ENCODE peak calls at places on chromosomes 11 and 22, in ten cellular contexts. B is PC-3; J is A549; F is T-helper 9 cell; X is GM04504; O is GDM1; Q is left ventricle myocardium inferior; H is AML-193; Y is type B pancreatic cell; C is stimulated activated CD4-positive, alpha-beta T cell treated with anti-CD3 and anti-CD28 coated beads, Interleukin-2, amount 100 ng/mL, for 48 hours. E is an unnamed sample.

GRCh38 chr11:118883368-118884071 is at the start of gene CXCR5:
- DNase-seq in B (no peak), J (no peak), F (no peak), X (no peak), O (no peak), Q (no peak), H (no peak), Y (no peak), C (peak), E (peak)

GRCh38 chr22:22666307-22667091 is 22.1 kb downstream of the GGTLC2 start:
- DNase-seq in B (peak), J (peak), F (no peak), X (no peak), O (peak), Q (no peak), H (peak), Y (no peak), C (peak), E (peak)

GRCh38 chr11:46264030-46264429 is 13.4 kb upstream of the CREB3L1 start:
- DNase-seq in B (no peak), J (no peak), F (no peak), X (no peak), O (no peak), Q (no peak), H (no peak), Y (no peak), C (no peak), E (no peak)

GRCh38 chr11:64295760-64296159 is 4.4 kb upstream of the CATSPERZ start:
- DNase-seq in B (no peak), J (no peak), F (no peak), X (no peak), O (no peak), Q (no peak), H (no peak), Y (no peak), C (no peak), E (no peak)

GRCh38 chr11:42301777-42302176 is 842.3 kb upstream of the LRRC4C start:
- DNase-seq in B (no peak), J (no peak), F (no peak), X (no peak), O (no peak), Q (no peak), H (no peak), Y (no peak), C (no peak), E (no peak)

GRCh38 chr11:86741489-86742435 is 58.6 kb upstream of the PRSS23 start:
- DNase-seq in B (peak), J (peak), F (no peak), X (no peak), O (no peak), Q (no peak), H (no peak), Y (no peak), C (no peak), E (peak)

GRCh38 chr11:131422491-131422890 is 52.1 kb downstream of the NTM start:
- DNase-seq in B (no peak), J (peak), F (no peak), X (no peak), O (no peak), Q (no peak), H (no peak), Y (no peak), C (no peak), E (no peak)

GRCh38 chr11:113286001-113286400 is 28.4 kb upstream of the TTC12 start:
- DNase-seq in B (no peak), J (no peak), F (no peak), X (no peak), O (no peak), Q (no peak), H (no peak), Y (no peak), C (no peak), E (no peak)

GRCh38 chr11:72525466-72525865 is 91.1 kb upstream of the CLPB start:
- DNase-seq in B (no peak), J (no peak), F (no peak), X (no peak), O (no peak), Q (no peak), H (no peak), Y (no peak), C (no peak), E (no peak)

GRCh38 chr11:41201156-41201555 is 258.3 kb downstream of the LRRC4C start:
- DNase-seq in B (peak), J (peak), F (no peak), X (peak), O (no peak), Q (no peak), H (no peak), Y (no peak), C (peak), E (peak)

GRCh38 chr11:69682221-69682620 is 7.1 kb upstream of the LTO1 start:
- DNase-seq in B (peak), J (no peak), F (no peak), X (no peak), O (no peak), Q (no peak), H (no peak), Y (no peak), C (no peak), E (peak)

GRCh38 chr11:118353084-118353710 is 6.2 kb upstream of the UBE4A start:
- DNase-seq in B (peak), J (no peak), F (no peak), X (no peak), O (no peak), Q (no peak), H (peak), Y (no peak), C (no peak), E (peak)

GRCh38 chr11:57153448-57153847 is 28.3 kb upstream of the LRRC55 start:
- DNase-seq in B (no peak), J (no peak), F (no peak), X (no peak), O (no peak), Q (no peak), H (no peak), Y (no peak), C (no peak), E (no peak)

GRCh38 chr11:112583246-112583893 is 322.7 kb upstream of the PLET1 start:
- DNase-seq in B (no peak), J (no peak), F (no peak), X (no peak), O (no peak), Q (no peak), H (no peak), Y (no peak), C (no peak), E (no peak)

GRCh38 chr22:41380993-41381328 is 781 bp upstream of the TEF start:
- DNase-seq in B (peak), J (peak), F (no peak), X (peak), O (no peak), Q (no peak), H (no peak), Y (no peak), C (no peak), E (peak)

GRCh38 chr11:70530629-70531185 is 132.4 kb downstream of the CTTN start:
- DNase-seq in B (no peak), J (no peak), F (no peak), X (no peak), O (no peak), Q (peak), H (no peak), Y (no peak), C (no peak), E (no peak)

E was measured in ELR.